ENCODE peak calls at places on chromosomes 5 and 9, in four cellular contexts. L, Q, F and O are unnamed samples.

GRCh38 chr9:130728721-130729120 is 35.1 kb downstream of the EXOSC2 start:
- DNase-seq in L (no peak), Q (no peak), F (no peak), O (no peak)

GRCh38 chr5:132859889-132860437 is 6.3 kb downstream of the GDF9 start:
- DNase-seq in L (no peak), Q (no peak), F (no peak), O (no peak)

GRCh38 chr5:160293901-160294561 is 18.3 kb downstream of the CCNJL start:
- DNase-seq in L (peak), Q (peak), F (no peak), O (no peak)

GRCh38 chr5:109905906-109906305 is 216.2 kb downstream of the MAN2A1 start:
- DNase-seq in L (no peak), Q (no peak), F (no peak), O (no peak)

GRCh38 chr5:138275379-138275782 is 960 bp upstream of the GFRA3 start:
- DNase-seq in L (no peak), Q (no peak), F (no peak), O (no peak)

GRCh38 chr9:22079873-22080341 is 70.8 kb upstream of the CDKN2B start:
- DNase-seq in L (no peak), Q (no peak), F (no peak), O (no peak)

GRCh38 chr5:91849069-91849468 is 466.0 kb upstream of the ARRDC3 start:
- DNase-seq in L (no peak), Q (no peak), F (no peak), O (no peak)

GRCh38 chr9:136527721-136528710 is 17.8 kb downstream of the NOTCH1 start:
- DNase-seq in L (peak), Q (no peak), F (no peak), O (no peak)

GRCh38 chr9:104866186-104866585 is 61.8 kb downstream of the ABCA1 start:
- DNase-seq in L (no peak), Q (no peak), F (no peak), O (no peak)

GRCh38 chr9:104868687-104869404 is 59.1 kb downstream of the ABCA1 start:
- DNase-seq in L (no peak), Q (peak), F (peak), O (peak)

GRCh38 chr5:18527017-18527416 is 892.8 kb downstream of the TAF11L14 start:
- DNase-seq in L (no peak), Q (no peak), F (no peak), O (no peak)